ENCODE peak calls at places on chromosome 4, in ten cellular contexts. One of them, this sample, is unnamed.

GRCh38 chr4:2071252-2071911 is 12.3 kb downstream of the NAT8L start:
- DNase-seq in fibroblast of the aortic adventitia: no peak
- DNase-seq in Kasumi-1: no peak
- DNase-seq in kidney tubule cell: no peak
- DNase-seq in Daoy: peak
- DNase-seq in NCI-H510A treated with DMSO at 0.1 percent for 48 hours: no peak
- DNase-seq in epithelial cell of esophagus: no peak
- DNase-seq in SK-N-DZ: no peak
- DNase-seq in substantia nigra: no peak
- DNase-seq in EL: no peak
- DNase-seq in this sample: no peak

GRCh38 chr4:74541611-74542177 is 96.8 kb downstream of the AREG start:
- DNase-seq in fibroblast of the aortic adventitia: no peak
- DNase-seq in Kasumi-1: no peak
- DNase-seq in kidney tubule cell: no peak
- DNase-seq in Daoy: no peak
- DNase-seq in NCI-H510A treated with DMSO at 0.1 percent for 48 hours: no peak
- DNase-seq in epithelial cell of esophagus: no peak
- DNase-seq in SK-N-DZ: no peak
- DNase-seq in substantia nigra: no peak
- DNase-seq in EL: no peak
- DNase-seq in this sample: no peak

GRCh38 chr4:110119347-110119746 is 79.1 kb downstream of the ELOVL6 start:
- DNase-seq in fibroblast of the aortic adventitia: no peak
- DNase-seq in Kasumi-1: no peak
- DNase-seq in kidney tubule cell: peak
- DNase-seq in Daoy: no peak
- DNase-seq in NCI-H510A treated with DMSO at 0.1 percent for 48 hours: peak
- DNase-seq in epithelial cell of esophagus: peak
- DNase-seq in SK-N-DZ: no peak
- DNase-seq in substantia nigra: no peak
- DNase-seq in EL: no peak
- DNase-seq in this sample: no peak

GRCh38 chr4:78477276-78477675 is 74.3 kb upstream of the ANXA3 start:
- DNase-seq in fibroblast of the aortic adventitia: peak
- DNase-seq in Kasumi-1: no peak
- DNase-seq in kidney tubule cell: peak
- DNase-seq in Daoy: no peak
- DNase-seq in NCI-H510A treated with DMSO at 0.1 percent for 48 hours: no peak
- DNase-seq in epithelial cell of esophagus: peak
- DNase-seq in SK-N-DZ: no peak
- DNase-seq in substantia nigra: no peak
- DNase-seq in EL: peak
- DNase-seq in this sample: peak

GRCh38 chr4:86496094-86497060 is 97.7 kb upstream of the PTPN13 start:
- DNase-seq in fibroblast of the aortic adventitia: peak
- DNase-seq in Kasumi-1: peak
- DNase-seq in kidney tubule cell: peak
- DNase-seq in Daoy: no peak
- DNase-seq in NCI-H510A treated with DMSO at 0.1 percent for 48 hours: peak
- DNase-seq in epithelial cell of esophagus: peak
- DNase-seq in SK-N-DZ: peak
- DNase-seq in substantia nigra: no peak
- DNase-seq in EL: peak
- DNase-seq in this sample: peak

GRCh38 chr4:143587703-143588102 is 74.2 kb downstream of the SMARCA5 start:
- DNase-seq in fibroblast of the aortic adventitia: peak
- DNase-seq in Kasumi-1: peak
- DNase-seq in kidney tubule cell: no peak
- DNase-seq in Daoy: no peak
- DNase-seq in NCI-H510A treated with DMSO at 0.1 percent for 48 hours: no peak
- DNase-seq in epithelial cell of esophagus: peak
- DNase-seq in SK-N-DZ: no peak
- DNase-seq in substantia nigra: no peak
- DNase-seq in EL: no peak
- DNase-seq in this sample: peak

GRCh38 chr4:26263165-26263564 is 57.6 kb upstream of the RBPJ start:
- DNase-seq in fibroblast of the aortic adventitia: no peak
- DNase-seq in Kasumi-1: no peak
- DNase-seq in kidney tubule cell: no peak
- DNase-seq in Daoy: peak
- DNase-seq in NCI-H510A treated with DMSO at 0.1 percent for 48 hours: no peak
- DNase-seq in epithelial cell of esophagus: no peak
- DNase-seq in SK-N-DZ: peak
- DNase-seq in substantia nigra: no peak
- DNase-seq in EL: no peak
- DNase-seq in this sample: no peak

GRCh38 chr4:1300466-1301455 is 11.1 kb downstream of the MAEA start:
- DNase-seq in fibroblast of the aortic adventitia: peak
- DNase-seq in Kasumi-1: peak
- DNase-seq in kidney tubule cell: peak
- DNase-seq in Daoy: peak
- DNase-seq in NCI-H510A treated with DMSO at 0.1 percent for 48 hours: no peak
- DNase-seq in epithelial cell of esophagus: peak
- DNase-seq in SK-N-DZ: no peak
- DNase-seq in substantia nigra: no peak
- DNase-seq in EL: peak
- DNase-seq in this sample: peak

GRCh38 chr4:145819246-145820181 is 119.1 kb downstream of the ZNF827 start:
- DNase-seq in fibroblast of the aortic adventitia: no peak
- DNase-seq in Kasumi-1: no peak
- DNase-seq in kidney tubule cell: no peak
- DNase-seq in Daoy: no peak
- DNase-seq in NCI-H510A treated with DMSO at 0.1 percent for 48 hours: no peak
- DNase-seq in epithelial cell of esophagus: no peak
- DNase-seq in SK-N-DZ: no peak
- DNase-seq in substantia nigra: no peak
- DNase-seq in EL: no peak
- DNase-seq in this sample: no peak

GRCh38 chr4:151626228-151626627 is 134.6 kb downstream of the GATB start:
- DNase-seq in fibroblast of the aortic adventitia: no peak
- DNase-seq in Kasumi-1: no peak
- DNase-seq in kidney tubule cell: no peak
- DNase-seq in Daoy: no peak
- DNase-seq in NCI-H510A treated with DMSO at 0.1 percent for 48 hours: no peak
- DNase-seq in epithelial cell of esophagus: no peak
- DNase-seq in SK-N-DZ: no peak
- DNase-seq in substantia nigra: no peak
- DNase-seq in EL: no peak
- DNase-seq in this sample: no peak

GRCh38 chr4:77676842-77677241 is 71.2 kb downstream of the CXCL13 start:
- DNase-seq in fibroblast of the aortic adventitia: no peak
- DNase-seq in Kasumi-1: no peak
- DNase-seq in kidney tubule cell: no peak
- DNase-seq in Daoy: no peak
- DNase-seq in NCI-H510A treated with DMSO at 0.1 percent for 48 hours: no peak
- DNase-seq in epithelial cell of esophagus: no peak
- DNase-seq in SK-N-DZ: no peak
- DNase-seq in substantia nigra: no peak
- DNase-seq in EL: no peak
- DNase-seq in this sample: no peak

GRCh38 chr4:1500231-1500965 is 94.2 kb upstream of the NKX1-1 start:
- DNase-seq in fibroblast of the aortic adventitia: no peak
- DNase-seq in Kasumi-1: no peak
- DNase-seq in kidney tubule cell: no peak
- DNase-seq in Daoy: no peak
- DNase-seq in NCI-H510A treated with DMSO at 0.1 percent for 48 hours: no peak
- DNase-seq in epithelial cell of esophagus: no peak
- DNase-seq in SK-N-DZ: no peak
- DNase-seq in substantia nigra: no peak
- DNase-seq in EL: no peak
- DNase-seq in this sample: no peak

GRCh38 chr4:184309241-184310170 is 91.8 kb upstream of the ENPP6 start:
- DNase-seq in fibroblast of the aortic adventitia: no peak
- DNase-seq in Kasumi-1: no peak
- DNase-seq in kidney tubule cell: no peak
- DNase-seq in Daoy: no peak
- DNase-seq in NCI-H510A treated with DMSO at 0.1 percent for 48 hours: no peak
- DNase-seq in epithelial cell of esophagus: no peak
- DNase-seq in SK-N-DZ: no peak
- DNase-seq in substantia nigra: no peak
- DNase-seq in EL: no peak
- DNase-seq in this sample: no peak

GRCh38 chr4:1447676-1448588 is 41.7 kb upstream of the NKX1-1 start:
- DNase-seq in fibroblast of the aortic adventitia: no peak
- DNase-seq in Kasumi-1: no peak
- DNase-seq in kidney tubule cell: no peak
- DNase-seq in Daoy: no peak
- DNase-seq in NCI-H510A treated with DMSO at 0.1 percent for 48 hours: no peak
- DNase-seq in epithelial cell of esophagus: no peak
- DNase-seq in SK-N-DZ: no peak
- DNase-seq in substantia nigra: no peak
- DNase-seq in EL: no peak
- DNase-seq in this sample: no peak